ENCODE peak calls at places on chromosomes 4 and X, in four cellular contexts. Z is activated naive CD8-positive, alpha-beta T cell treated with anti-CD3 and anti-CD28 coated beads, Interleukin-2, amount 10 ng/mL, durations not matched to agents 7 days and 5 days; U is cerebellum; L is HS-5. M is an unnamed sample.
A peak's percentile ranks its signal among the peaks of the same experiment; 100 is the strongest.

GRCh38 chr4:109801895-109802319 is at the start of gene CFI:
- DNase-seq in Z (no peak), L (no peak), U (no peak), M (no peak)

GRCh38 chr4:154506253-154506652 is 14.7 kb upstream of the DCHS2 start:
- DNase-seq in U (no peak), L (no peak), Z (no peak), M (no peak)

GRCh38 chr4:163663454-163664225 is 169.2 kb downstream of the TMA16 start:
- DNase-seq in L (no peak), U (no peak), Z (no peak), M (no peak)

GRCh38 chr4:159071178-159071968 is 31.5 kb upstream of the RAPGEF2 start:
- DNase-seq in U (no peak), L (no peak), Z (no peak), M (no peak)

GRCh38 chr4:125316391-125316780 is 1.6 kb downstream of the FAT4 start:
- DNase-seq in Z (peak; percentile 39), L (no peak), U (no peak), M (peak; percentile 41)

GRCh38 chr4:177051473-177052060 is 258.1 kb upstream of the NEIL3 start:
- DNase-seq in U (no peak), L (no peak), Z (no peak), M (no peak)

GRCh38 chrX:132216806-132217202 is 2.4 kb downstream of the RAP2C start:
- DNase-seq in U (peak; percentile 1), Z (no peak), L (no peak), M (no peak)

GRCh38 chrX:42755820-42756219 is 22.1 kb downstream of the PPP1R2C start:
- DNase-seq in Z (no peak), U (no peak), L (peak; percentile 11), M (no peak)

GRCh38 chr4:121140712-121141111 is 23.4 kb downstream of the TNIP3 start:
- DNase-seq in L (no peak), Z (no peak), U (no peak), M (no peak)

GRCh38 chr4:123997116-123997515 is 600.5 kb downstream of the SPRY1 start:
- DNase-seq in Z (no peak), U (no peak), L (no peak), M (no peak)

GRCh38 chr4:94290245-94290644 is 52.4 kb downstream of the HPGDS start:
- DNase-seq in L (no peak), U (no peak), Z (no peak), M (no peak)

GRCh38 chr4:98710831-98711230 is 52.4 kb upstream of the TSPAN5 start:
- DNase-seq in U (no peak), Z (no peak), L (no peak), M (no peak)

GRCh38 chrX:69153060-69153730 is 12.1 kb downstream of the PJA1 start:
- DNase-seq in U (no peak), Z (no peak), L (no peak), M (no peak)

GRCh38 chrX:154599531-154599930 is 14.6 kb downstream of the CTAG1A start:
- DNase-seq in U (no peak), Z (no peak), L (no peak), M (no peak)

GRCh38 chr4:41509411-41510008 is 28.4 kb upstream of the LIMCH1 start:
- DNase-seq in L (no peak), Z (no peak), U (peak; percentile 30), M (peak; percentile 46)

GRCh38 chr4:8144359-8144758 is 14.3 kb downstream of the ABLIM2 start:
- DNase-seq in Z (no peak), U (peak; percentile 35), L (no peak), M (no peak)

GRCh38 chr4:165379662-165380061 is 854 bp downstream of the CPE start:
- DNase-seq in U (peak; percentile 53), L (no peak), Z (no peak), M (no peak)

GRCh38 chr4:128061566-128062536 is 739 bp downstream of the LARP1B start:
- DNase-seq in Z (peak; percentile 78), U (peak; percentile 69), L (no peak), M (peak; percentile 62)

GRCh38 chr4:17276821-17277220 is 235.1 kb downstream of the QDPR start:
- DNase-seq in U (no peak), Z (no peak), L (no peak), M (no peak)

GRCh38 chr4:96833831-96834230 is 993.9 kb downstream of the PDHA2 start:
- DNase-seq in U (no peak), Z (no peak), L (peak; percentile 9), M (no peak)

GRCh38 chrX:49860867-49861535 is 18.3 kb upstream of the USP27X start:
- DNase-seq in U (no peak), L (no peak), Z (no peak), M (no peak)

GRCh38 chr4:123248260-123248659 is 148.3 kb upstream of the SPRY1 start:
- DNase-seq in Z (no peak), L (no peak), U (no peak), M (no peak)

GRCh38 chrX:39688576-39689373 is 409.0 kb downstream of the BCOR start:
- DNase-seq in L (no peak), U (peak; percentile 19), Z (peak; percentile 39), M (peak; percentile 75)

GRCh38 chrX:18879144-18879543 is 104.8 kb downstream of the PHKA2 start:
- DNase-seq in L (no peak), U (no peak), Z (no peak), M (no peak)

GRCh38 chrX:81876437-81876836 is 674.5 kb downstream of the SH3BGRL start:
- DNase-seq in Z (no peak), U (no peak), L (no peak), M (no peak)

GRCh38 chr4:24104173-24104572 is 214.3 kb upstream of the PPARGC1A start:
- DNase-seq in L (no peak), Z (no peak), U (no peak), M (no peak)

GRCh38 chr4:104064650-104065577 is 345.1 kb upstream of the TACR3 start:
- DNase-seq in L (no peak), U (peak; percentile 0), Z (no peak), M (peak; percentile 29)

GRCh38 chr4:7195546-7196282 is 3.4 kb downstream of the SORCS2 start:
- DNase-seq in Z (no peak), U (no peak), L (no peak), M (no peak)

GRCh38 chrX:24149346-24150050 is at the start of gene ZFX:
- DNase-seq in L (no peak), Z (peak; percentile 74), U (peak; percentile 38), M (peak; percentile 77)

GRCh38 chrX:130285069-130285620 is 16.4 kb upstream of the ZNF280C start:
- DNase-seq in L (no peak), U (no peak), Z (no peak), M (no peak)

GRCh38 chrX:30653415-30654131 is at the start of gene GK:
- DNase-seq in L (no peak), Z (no peak), U (peak; percentile 10), M (no peak)

GRCh38 chrX:13927175-13927574 is 102.5 kb downstream of the GEMIN8 start:
- DNase-seq in L (no peak), Z (no peak), U (no peak), M (no peak)

GRCh38 chr4:167906851-167907250 is 185.5 kb upstream of the ANXA10 start:
- DNase-seq in U (no peak), L (no peak), Z (no peak), M (no peak)

M was measured in stomach.